ENCODE peak calls at places on chromosomes 11 and 22, in five cellular contexts. F, S, I, V and N are unnamed samples.

GRCh38 chr22:42887114-42887513 is 30.0 kb upstream of the ARFGAP3 start:
- DNase-seq in F (no peak), S (no peak), I (no peak), V (no peak), N (no peak)

GRCh38 chr11:8285796-8286195 is 22.1 kb upstream of the LMO1 start:
- DNase-seq in F (no peak), S (no peak), I (no peak), V (no peak), N (no peak)

GRCh38 chr22:33255781-33256180 is 197.6 kb upstream of the SYN3 start:
- DNase-seq in F (no peak), S (no peak), I (no peak), V (no peak), N (no peak)

GRCh38 chr22:49627217-49628181 is 200.2 kb downstream of the BRD1 start:
- DNase-seq in F (no peak), S (no peak), I (peak), V (no peak), N (no peak)

GRCh38 chr11:75203138-75203537 is 37.4 kb upstream of the TPBGL start:
- DNase-seq in F (no peak), S (no peak), I (no peak), V (no peak), N (no peak)

GRCh38 chr11:69563946-69564780 is 76.8 kb upstream of the CCND1 start:
- DNase-seq in F (no peak), S (no peak), I (no peak), V (no peak), N (no peak)

GRCh38 chr11:95067828-95068244 is 1.1 kb downstream of the SRSF8 start:
- DNase-seq in F (peak), S (no peak), I (no peak), V (no peak), N (peak)

GRCh38 chr22:19807914-19808872 is 46.5 kb downstream of the GNB1L start:
- DNase-seq in F (no peak), S (no peak), I (peak), V (peak), N (no peak)

GRCh38 chr11:1209371-1210057 is 13.4 kb upstream of the MUC5B start:
- DNase-seq in F (no peak), S (no peak), I (peak), V (no peak), N (no peak)

GRCh38 chr11:11407738-11408084 is 54.7 kb upstream of the CSNK2A3 start:
- DNase-seq in F (no peak), S (no peak), I (no peak), V (no peak), N (no peak)

GRCh38 chr11:76186776-76187279 is 19.5 kb downstream of the WNT11 start:
- DNase-seq in F (no peak), S (no peak), I (no peak), V (no peak), N (no peak)

GRCh38 chr11:23932485-23932898 is 564.4 kb upstream of the LUZP2 start:
- DNase-seq in F (no peak), S (no peak), I (no peak), V (no peak), N (peak)

GRCh38 chr11:132114185-132114584 is 743.8 kb downstream of the NTM start:
- DNase-seq in F (no peak), S (no peak), I (no peak), V (no peak), N (no peak)

GRCh38 chr22:38338772-38339379 is 21.6 kb upstream of the CSNK1E start:
- DNase-seq in F (no peak), S (no peak), I (peak), V (no peak), N (no peak)

GRCh38 chr22:27386186-27386585 is 415.4 kb downstream of the MN1 start:
- DNase-seq in F (no peak), S (no peak), I (no peak), V (no peak), N (no peak)

GRCh38 chr11:5507586-5508305 is 2.0 kb downstream of the UBQLN3 start:
- DNase-seq in F (no peak), S (no peak), I (peak), V (no peak), N (no peak)

GRCh38 chr11:93225642-93226041 is 27.9 kb upstream of the SLC36A4 start:
- DNase-seq in F (no peak), S (no peak), I (no peak), V (no peak), N (no peak)

GRCh38 chr22:24427500-24428164 is at the start of gene ADORA2A:
- DNase-seq in F (peak), S (no peak), I (peak), V (no peak), N (no peak)

GRCh38 chr11:72245232-72245816 is 1.3 kb upstream of the PHOX2A start:
- DNase-seq in F (no peak), S (no peak), I (no peak), V (no peak), N (no peak)

GRCh38 chr22:30857103-30857502 is 111.5 kb downstream of the MORC2 start:
- DNase-seq in F (no peak), S (no peak), I (peak), V (no peak), N (no peak)

GRCh38 chr11:10385696-10386095 is 69.4 kb upstream of the AMPD3 start:
- DNase-seq in F (no peak), S (no peak), I (no peak), V (peak), N (no peak)

GRCh38 chr22:17563936-17564391 is 666 bp downstream of the SLC25A18 start:
- DNase-seq in F (no peak), S (no peak), I (peak), V (peak), N (no peak)

GRCh38 chr22:42682113-42682851 is 33.1 kb upstream of the CYB5R3 start:
- DNase-seq in F (no peak), S (no peak), I (no peak), V (no peak), N (no peak)

GRCh38 chr11:83865636-83866461 is 579.7 kb upstream of the CCDC90B start:
- DNase-seq in F (no peak), S (no peak), I (no peak), V (no peak), N (peak)

GRCh38 chr11:46363455-46363920 is 16.2 kb downstream of the DGKZ start:
- DNase-seq in F (no peak), S (no peak), I (peak), V (no peak), N (no peak)

GRCh38 chr11:22808559-22809197 is 20.9 kb downstream of the SVIP start:
- DNase-seq in F (no peak), S (no peak), I (no peak), V (no peak), N (no peak)

GRCh38 chr11:44775366-44776356 is 48.9 kb downstream of the TSPAN18 start:
- DNase-seq in F (no peak), S (no peak), I (no peak), V (peak), N (no peak)

GRCh38 chr11:68213135-68213515 is at the start of gene KMT5B:
- DNase-seq in F (no peak), S (no peak), I (peak), V (peak), N (no peak)

GRCh38 chr22:50173983-50174355 is 3.4 kb downstream of the PANX2 start:
- DNase-seq in F (peak), S (no peak), I (no peak), V (no peak), N (no peak)

GRCh38 chr11:65630215-65630614 is 7.7 kb upstream of the SIPA1 start:
- DNase-seq in F (no peak), S (no peak), I (no peak), V (no peak), N (no peak)

GRCh38 chr11:133082453-133082781 is 449.9 kb downstream of the OPCML start:
- DNase-seq in F (no peak), S (no peak), I (peak), V (no peak), N (no peak)

GRCh38 chr11:79173615-79174014 is 267.2 kb downstream of the TENM4 start:
- DNase-seq in F (no peak), S (peak), I (no peak), V (peak), N (peak)

GRCh38 chr11:46122955-46123354 is 1.7 kb upstream of the PHF21A start:
- DNase-seq in F (no peak), S (no peak), I (no peak), V (no peak), N (no peak)

GRCh38 chr11:119742263-119742861 is 13.4 kb upstream of the NECTIN1 start:
- DNase-seq in F (no peak), S (no peak), I (no peak), V (peak), N (no peak)

GRCh38 chr22:46146329-46146728 is 4.0 kb upstream of the PPARA start:
- DNase-seq in F (no peak), S (no peak), I (peak), V (no peak), N (no peak)

GRCh38 chr11:1729692-1730011 is 20.7 kb downstream of the IFITM10 start:
- DNase-seq in F (no peak), S (no peak), I (no peak), V (no peak), N (no peak)

GRCh38 chr11:35664977-35665441 is 2.4 kb downstream of the TRIM44 start:
- DNase-seq in F (no peak), S (no peak), I (no peak), V (no peak), N (no peak)

GRCh38 chr11:20109731-20110445 is 50.4 kb downstream of the DBX1 start:
- DNase-seq in F (no peak), S (no peak), I (no peak), V (no peak), N (no peak)

GRCh38 chr22:43078522-43078921 is 10.7 kb downstream of the TTLL1 start:
- DNase-seq in F (no peak), S (no peak), I (no peak), V (no peak), N (no peak)

GRCh38 chr11:86668929-86669328 is 3.5 kb downstream of the ME3 start:
- DNase-seq in F (no peak), S (no peak), I (no peak), V (no peak), N (no peak)
- TF ChIP-seq CTCF in F (no peak), S (no peak), I (no peak), V (no peak), N (no peak)

DNA sequence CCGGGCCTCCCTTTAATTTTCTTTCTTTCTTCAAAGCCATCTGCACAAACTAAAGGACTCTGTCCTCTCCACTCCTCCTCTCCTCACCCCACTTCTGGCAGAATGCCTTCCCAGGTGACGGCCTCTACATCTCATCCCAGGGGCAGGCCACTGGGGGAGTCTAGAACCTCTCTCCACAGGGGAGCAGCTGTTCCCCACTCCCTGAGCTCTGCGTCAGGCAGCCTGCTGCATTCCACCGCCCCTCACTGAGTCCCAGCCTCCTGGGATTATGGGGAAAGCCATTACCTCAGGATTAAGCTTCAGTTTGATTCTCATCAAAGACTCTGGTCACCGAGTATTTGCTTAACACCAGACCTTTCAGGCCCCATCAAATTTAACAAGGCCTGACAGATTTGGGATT is 405.9 kb downstream of the NXPE2 start:
- DNase-seq in F (no peak), S (no peak), I (no peak), V (no peak), N (no peak)
- H3K4me3 ChIP-seq in F (no peak), S (no peak), I (no peak), V (no peak), N (no peak)

DNA sequence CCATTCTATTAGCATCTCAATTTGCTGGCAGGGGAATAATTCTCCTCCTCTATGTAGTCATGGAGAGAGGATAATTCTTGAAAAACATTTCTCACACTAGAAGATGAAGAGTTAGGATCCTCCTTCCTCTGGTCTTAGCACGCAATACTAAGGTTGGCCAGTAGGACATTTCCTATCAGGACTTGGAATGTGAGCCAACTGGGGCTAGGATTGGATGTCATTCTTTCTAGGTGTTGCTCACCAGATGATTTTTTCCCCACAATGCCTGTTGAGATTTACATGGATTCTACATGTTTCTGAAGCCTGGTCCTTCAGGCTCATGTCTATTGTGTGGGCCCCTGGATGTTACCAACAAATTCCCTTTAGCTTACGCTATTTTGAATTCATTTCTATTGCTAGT is 28.0 kb downstream of the SLN start:
- DNase-seq in F (no peak), S (no peak), I (no peak), V (no peak), N (no peak)
- TF ChIP-seq CTCF in F (peak), S (peak), I (no peak), V (no peak), N (peak)

GRCh38 chr11:64007629-64008282 is 21.5 kb downstream of the OTUB1 start:
- DNase-seq in F (no peak), S (no peak), I (peak), V (peak), N (peak)
- H3K4me3 ChIP-seq in F (no peak), S (peak), I (peak), V (peak), N (peak)

GRCh38 chr11:59142530-59143507 is at the start of gene FAM111A:
- DNase-seq in F (peak), S (peak), I (peak), V (peak), N (peak)
- TF ChIP-seq CTCF in F (peak), S (peak), I (no peak), V (no peak), N (peak)